ENCODE peak calls at places on chromosome 10, in four cellular contexts. One of them, this sample, is unnamed.

GRCh38 chr10:31833753-31834152 is 94.9 kb downstream of the ARHGAP12 start:
- DNase-seq in WTC11: no peak
- DNase-seq in activated CD4-positive, CD25-positive, alpha-beta regulatory T cell: no peak
- DNase-seq in M059J: no peak
- DNase-seq in this sample: peak

GRCh38 chr10:5561704-5562645 is 37.2 kb downstream of the CALML3 start:
- DNase-seq in WTC11: no peak
- DNase-seq in activated CD4-positive, CD25-positive, alpha-beta regulatory T cell: no peak
- DNase-seq in M059J: no peak
- DNase-seq in this sample: no peak

GRCh38 chr10:64369885-64370773 is 848.9 kb downstream of the REEP3 start:
- DNase-seq in WTC11: no peak
- DNase-seq in activated CD4-positive, CD25-positive, alpha-beta regulatory T cell: no peak
- DNase-seq in M059J: no peak
- DNase-seq in this sample: no peak

GRCh38 chr10:125823663-125824251 is 411 bp downstream of the BCCIP start:
- DNase-seq in WTC11: no peak
- DNase-seq in activated CD4-positive, CD25-positive, alpha-beta regulatory T cell: no peak
- DNase-seq in M059J: peak
- DNase-seq in this sample: no peak

GRCh38 chr10:58516118-58516517 is 3.4 kb downstream of the BICC1 start:
- DNase-seq in WTC11: no peak
- DNase-seq in activated CD4-positive, CD25-positive, alpha-beta regulatory T cell: no peak
- DNase-seq in M059J: peak
- DNase-seq in this sample: no peak

GRCh38 chr10:101683226-101683625 is 11.7 kb downstream of the FBXW4 start:
- DNase-seq in WTC11: no peak
- DNase-seq in activated CD4-positive, CD25-positive, alpha-beta regulatory T cell: no peak
- DNase-seq in M059J: peak
- DNase-seq in this sample: no peak

GRCh38 chr10:124511205-124512039 is 49.8 kb downstream of the LHPP start:
- DNase-seq in WTC11: no peak
- DNase-seq in activated CD4-positive, CD25-positive, alpha-beta regulatory T cell: no peak
- DNase-seq in M059J: no peak
- DNase-seq in this sample: no peak

GRCh38 chr10:80194373-80195045 is 10.8 kb downstream of the ANXA11 start:
- DNase-seq in WTC11: no peak
- DNase-seq in activated CD4-positive, CD25-positive, alpha-beta regulatory T cell: no peak
- DNase-seq in M059J: no peak
- DNase-seq in this sample: no peak

GRCh38 chr10:92068900-92069299 is 145.3 kb downstream of the BTAF1 start:
- DNase-seq in WTC11: no peak
- DNase-seq in activated CD4-positive, CD25-positive, alpha-beta regulatory T cell: no peak
- DNase-seq in M059J: peak
- DNase-seq in this sample: no peak

GRCh38 chr10:81866753-81867152 is 8.2 kb upstream of the NRG3 start:
- DNase-seq in WTC11: no peak
- DNase-seq in activated CD4-positive, CD25-positive, alpha-beta regulatory T cell: no peak
- DNase-seq in M059J: no peak
- DNase-seq in this sample: no peak

GRCh38 chr10:28938745-28939144 is 261.4 kb downstream of the BAMBI start:
- DNase-seq in WTC11: no peak
- DNase-seq in activated CD4-positive, CD25-positive, alpha-beta regulatory T cell: no peak
- DNase-seq in M059J: peak
- DNase-seq in this sample: no peak

GRCh38 chr10:7696545-7696944 is 6.6 kb upstream of the ITIH2 start:
- DNase-seq in WTC11: no peak
- DNase-seq in activated CD4-positive, CD25-positive, alpha-beta regulatory T cell: no peak
- DNase-seq in M059J: peak
- DNase-seq in this sample: peak

GRCh38 chr10:131636116-131636515 is 264.7 kb upstream of the PPP2R2D start:
- DNase-seq in WTC11: no peak
- DNase-seq in activated CD4-positive, CD25-positive, alpha-beta regulatory T cell: no peak
- DNase-seq in M059J: no peak
- DNase-seq in this sample: no peak

GRCh38 chr10:14583967-14584366 is 190.7 kb downstream of the FAM107B start:
- DNase-seq in WTC11: no peak
- DNase-seq in activated CD4-positive, CD25-positive, alpha-beta regulatory T cell: no peak
- DNase-seq in M059J: no peak
- DNase-seq in this sample: no peak